ENCODE peak calls at places on chromosomes 4 and X, in four cellular contexts. F is fibroblast of lung, K is neural progenitor cell, A is IMR-90. C is an unnamed sample. For H3K9me3 and H3K36me3, the result is how much of the 10 kb centered on the place peaks cover.

GRCh38 chrX:36087366-36087765 is 167.8 kb downstream of the CFAP47 start:
- DNase-seq in F (no peak), K (no peak), A (no peak), C (no peak)

GRCh38 chr4:139896242-139896752 is 230.7 kb downstream of the MGST2 start:
- DNase-seq in F (no peak), K (no peak), A (no peak), C (no peak)

GRCh38 chr4:5708171-5708828 is at the start of gene EVC2:
- DNase-seq in F (peak), K (peak), A (peak), C (peak)

GRCh38 chr4:4666693-4667642 is 125.1 kb upstream of the STX18 start:
- DNase-seq in F (peak), K (peak), A (no peak), C (no peak)

GRCh38 chr4:26217961-26218676 is 102.7 kb upstream of the RBPJ start:
- DNase-seq in F (no peak), K (no peak), A (no peak), C (no peak)

GRCh38 chrX:101550362-101550761 is at the start of gene ARMCX1:
- DNase-seq in F (peak), K (peak), A (peak), C (no peak)

GRCh38 chr4:118968813-118969212 is 80.2 kb downstream of the SYNPO2 start:
- DNase-seq in F (no peak), K (no peak), A (no peak), C (no peak)

GRCh38 chr4:153555730-153556440 is 89.7 kb downstream of the TMEM131L start:
- DNase-seq in F (peak), K (no peak), A (peak), C (no peak)

GRCh38 chrX:48992341-48992740 is 9.7 kb downstream of the GRIPAP1 start:
- DNase-seq in F (no peak), K (no peak), A (no peak), C (no peak)

GRCh38 chr4:31807036-31807435 is 1086.9 kb downstream of the PCDH7 start:
- DNase-seq in F (peak), K (no peak), A (no peak), C (no peak)

GRCh38 chr4:97013309-97014106 is 1129.8 kb downstream of the STPG2 start:
- DNase-seq in F (no peak), K (no peak), A (no peak), C (no peak)

GRCh38 chrX:38768079-38768478 is 33.2 kb upstream of the MID1IP1 start:
- DNase-seq in F (peak), K (no peak), A (peak), C (peak)

GRCh38 chr4:100694467-100694866 is 176.6 kb upstream of the EMCN start:
- DNase-seq in F (peak), K (no peak), A (no peak), C (no peak)

GRCh38 chrX:108584617-108585211 is 145.1 kb downstream of the COL4A5 start:
- DNase-seq in F (no peak), K (peak), A (no peak), C (peak)

GRCh38 chr4:145058256-145058655 is 39.7 kb downstream of the ANAPC10 start:
- DNase-seq in F (peak), K (no peak), A (no peak), C (no peak)

GRCh38 chr4:124529131-124529530 is 183.4 kb downstream of the ANKRD50 start:
- DNase-seq in F (no peak), K (no peak), A (no peak), C (no peak)

GRCh38 chrX:39907964-39908616 is 189.7 kb downstream of the BCOR start:
- DNase-seq in F (peak), K (no peak), A (peak), C (no peak)

GRCh38 chrX:106619797-106620196 is 8.0 kb downstream of the RADX start:
- DNase-seq in F (peak), K (no peak), A (peak), C (no peak)

GRCh38 chr4:26813698-26814097 is 46.9 kb upstream of the STIM2 start:
- DNase-seq in F (no peak), K (no peak), A (no peak), C (no peak)

GRCh38 chrX:12814434-12814833 is 23.2 kb downstream of the PRPS2 start:
- DNase-seq in F (peak), K (peak), A (peak), C (peak)

GRCh38 chr4:173202395-173202794 is 33.8 kb downstream of the GALNT7 start:
- DNase-seq in F (no peak), K (no peak), A (no peak), C (no peak)

GRCh38 chr4:142663828-142664227 is 182.3 kb downstream of the INPP4B start:
- DNase-seq in F (peak), K (no peak), A (peak), C (no peak)

GRCh38 chrX:41116948-41117347 is 31.7 kb downstream of the USP9X start:
- DNase-seq in F (no peak), K (no peak), A (no peak), C (peak)

GRCh38 chr4:105246712-105247111 is 100.0 kb downstream of the TET2 start:
- DNase-seq in F (peak), K (peak), A (peak), C (no peak)

GRCh38 chrX:151789179-151789800 is 54.7 kb downstream of the CNGA2 start:
- DNase-seq in F (peak), K (no peak), A (peak), C (no peak)

GRCh38 chr4:1603413-1604135 is 80.5 kb downstream of the FAM53A start:
- DNase-seq in F (no peak), K (no peak), A (no peak), C (no peak)

GRCh38 chr4:10773010-10773409 is 88.4 kb upstream of the CLNK start:
- DNase-seq in F (peak), K (no peak), A (no peak), C (no peak)

GRCh38 chrX:29851971-29852605 is 363.3 kb upstream of the MAGEB2 start:
- DNase-seq in F (peak), K (no peak), A (no peak), C (no peak)

GRCh38 chrX:111100191-111100590 is 4.2 kb downstream of the PAK3 start:
- DNase-seq in F (peak), K (peak), A (peak), C (peak)

GRCh38 chrX:130055103-130055502 is 55.2 kb downstream of the ELF4 start:
- DNase-seq in F (peak), K (no peak), A (peak), C (no peak)

GRCh38 chrX:7272301-7272700 is 124.3 kb upstream of the PUDP start:
- DNase-seq in F (no peak), K (no peak), A (no peak), C (no peak)

DNA sequence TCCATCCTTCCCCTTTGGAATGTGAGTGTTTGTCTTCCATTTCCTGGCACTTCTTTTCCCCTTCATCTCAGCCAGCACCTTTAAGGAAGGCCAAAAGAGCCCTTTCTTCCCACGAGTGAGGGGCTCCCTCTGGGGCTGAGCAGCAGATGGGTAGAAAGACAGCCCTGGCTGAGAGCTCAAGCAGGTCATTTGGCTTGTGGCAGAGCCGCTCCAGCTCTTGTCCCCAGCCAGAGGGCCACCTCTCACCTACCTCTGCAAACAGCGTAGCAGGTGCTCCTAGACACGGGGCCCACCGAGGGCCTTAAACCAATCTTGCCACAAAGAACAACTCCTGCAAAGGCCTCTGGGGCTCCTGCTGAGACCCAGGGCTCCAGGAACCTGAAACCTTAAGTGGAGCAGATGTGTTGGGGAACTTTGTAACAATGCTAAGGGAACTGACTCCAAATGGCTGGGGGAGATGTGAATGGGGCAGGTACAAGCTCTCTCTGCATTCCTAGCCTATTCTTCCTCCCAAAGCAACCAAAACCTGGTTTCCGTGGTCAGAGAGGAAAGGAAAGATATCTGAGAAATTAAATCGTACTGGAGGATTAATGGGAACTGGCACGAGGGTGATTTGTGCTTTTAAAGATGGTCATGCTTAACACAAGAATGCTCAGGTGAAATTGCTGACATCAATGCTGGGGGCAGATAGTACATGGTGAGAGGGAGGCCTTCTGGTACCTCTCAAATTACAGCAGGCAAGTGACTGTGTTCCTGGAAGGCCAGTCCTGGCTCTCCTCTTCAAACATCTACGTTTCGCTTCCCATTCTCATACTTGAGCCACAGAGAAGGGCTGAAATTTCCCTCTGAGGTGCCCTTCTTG is 27.0 kb downstream of the TFDP3 start:
- DNase-seq in F (peak), K (peak), A (no peak), C (no peak)
- H2AFZ ChIP-seq in F (no peak), K (no peak), A (no peak), C (no peak)

GRCh38 chr4:340011-340410 is 2.4 kb downstream of the ZNF141 start:
- DNase-seq in F (no peak), K (peak), A (no peak), C (no peak)
- H3K9me3 ChIP-seq in F (under half), K (under half), A (under half), C (under half)

DNA sequence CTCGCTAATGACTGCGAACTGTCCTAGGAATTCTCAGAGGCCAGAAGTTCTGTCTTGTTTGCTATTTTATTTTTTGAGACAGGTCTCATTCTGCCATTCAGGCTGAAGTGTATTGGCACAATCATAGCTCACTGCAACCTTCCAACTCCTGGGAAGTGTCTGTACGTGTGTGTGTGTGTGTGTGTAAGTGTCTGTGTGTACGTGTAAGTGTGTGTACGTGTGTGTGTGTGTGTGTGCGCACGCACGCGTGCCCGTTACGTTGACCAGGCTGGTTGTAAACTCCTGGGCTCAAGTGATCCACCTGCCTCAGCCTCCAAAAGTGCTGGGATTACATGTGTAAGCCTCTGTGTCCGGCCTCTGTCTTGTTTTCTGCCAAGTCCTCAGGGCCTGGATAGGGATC is 10.4 kb upstream of the CDK16 start:
- DNase-seq in F (no peak), K (no peak), A (no peak), C (no peak)
- H3K36me3 ChIP-seq in F (under half), K (under half), A (half or more), C (under half)

GRCh38 chr4:54277691-54278090 is 48.6 kb downstream of the PDGFRA start:
- DNase-seq in F (peak), K (no peak), A (peak), C (no peak)
- H2AFZ ChIP-seq in F (no peak), K (no peak), A (no peak), C (no peak)